ENCODE peak calls at places on chromosomes 5 and 9, in five cellular contexts. B is PC-3, J is mammary epithelial cell, V is GM23248, K is endodermal cell. P is an unnamed sample.

GRCh38 chr5:56282951-56283350 is 49.8 kb upstream of the ANKRD55 start:
- DNase-seq in B (no peak), V (no peak), J (no peak), K (no peak), P (no peak)

GRCh38 chr5:37771731-37772130 is 68.1 kb downstream of the GDNF start:
- DNase-seq in J (peak; percentile 94), V (peak; percentile 96), B (peak; percentile 94), K (no peak), P (no peak)

GRCh38 chr5:135833961-135834638 is 363 bp upstream of the SLC25A48 start:
- DNase-seq in J (no peak), B (peak; percentile 23), K (no peak), V (no peak), P (no peak)

GRCh38 chr5:161314033-161314432 is 232.5 kb downstream of the GABRB2 start:
- DNase-seq in V (no peak), B (no peak), J (no peak), K (no peak), P (no peak)

GRCh38 chr5:80579050-80579449 is 9.0 kb upstream of the ANKRD34B start:
- DNase-seq in V (no peak), B (no peak), J (no peak), K (no peak), P (no peak)

GRCh38 chr5:6161257-6161656 is 217.1 kb downstream of the MED10 start:
- DNase-seq in J (no peak), B (peak; percentile 36), V (no peak), K (no peak), P (no peak)

GRCh38 chr9:36034911-36035490 is 1.7 kb upstream of the RECK start:
- DNase-seq in V (peak; percentile 61), B (no peak), K (no peak), J (no peak), P (no peak)

GRCh38 chr5:122704247-122705036 is 70.4 kb upstream of the SNX2 start:
- DNase-seq in V (peak; percentile 82), K (no peak), J (peak; percentile 35), B (peak; percentile 70), P (no peak)

GRCh38 chr9:115213777-115214428 is 95.9 kb upstream of the TNC start:
- DNase-seq in B (peak; percentile 43), J (peak; percentile 98), V (peak; percentile 92), K (no peak), P (no peak)

GRCh38 chr9:118644066-118644465 is 725.2 kb downstream of the BRINP1 start:
- DNase-seq in B (no peak), V (no peak), J (no peak), K (no peak), P (no peak)

GRCh38 chr5:84393969-84394368 is 9.3 kb upstream of the EDIL3 start:
- DNase-seq in V (peak; percentile 88), B (peak; percentile 89), J (peak; percentile 86), K (no peak), P (peak; percentile 73)

GRCh38 chr9:2984481-2984880 is 140.6 kb upstream of the PUM3 start:
- DNase-seq in B (no peak), V (no peak), J (no peak), K (no peak), P (no peak)

GRCh38 chr5:137218896-137219295 is 280.2 kb downstream of the SPOCK1 start:
- DNase-seq in V (no peak), K (no peak), B (peak; percentile 71), J (peak; percentile 48), P (no peak)

GRCh38 chr9:127185931-127186781 is 63.7 kb upstream of the ANGPTL2 start:
- DNase-seq in K (no peak), B (no peak), V (peak; percentile 97), J (no peak), P (peak; percentile 95)

GRCh38 chr5:138542120-138542955 is 698 bp downstream of the ETF1 start:
- DNase-seq in B (no peak), K (peak; percentile 59), J (no peak), V (peak; percentile 44), P (no peak)

GRCh38 chr5:134289509-134290113 is 63.7 kb upstream of the PPP2CA start:
- DNase-seq in K (peak; percentile 82), J (peak; percentile 52), B (peak; percentile 75), V (peak; percentile 85), P (no peak)

GRCh38 chr9:128689820-128690683 is 1.0 kb downstream of the SET start:
- DNase-seq in J (peak; percentile 45), V (peak; percentile 74), K (peak; percentile 82), B (no peak), P (peak; percentile 77)

GRCh38 chr9:16206560-16206959 is 653.7 kb downstream of the CCDC171 start:
- DNase-seq in B (no peak), J (no peak), V (no peak), K (no peak), P (no peak)

GRCh38 chr5:151052834-151053233 is 28.0 kb downstream of the TNIP1 start:
- DNase-seq in J (no peak), K (no peak), B (no peak), V (no peak), P (peak; percentile 29)

GRCh38 chr5:151056367-151057306 is 24.2 kb downstream of the TNIP1 start:
- DNase-seq in V (no peak), K (no peak), B (no peak), J (no peak), P (no peak)

GRCh38 chr5:151055336-151055735 is 25.5 kb downstream of the TNIP1 start:
- DNase-seq in V (no peak), B (no peak), J (no peak), K (no peak), P (no peak)

GRCh38 chr5:151053796-151054490 is 26.9 kb downstream of the TNIP1 start:
- DNase-seq in K (no peak), V (peak; percentile 36), B (no peak), J (no peak), P (no peak)

GRCh38 chr5:151054713-151055112 is 26.1 kb downstream of the TNIP1 start:
- DNase-seq in J (no peak), B (peak; percentile 18), K (no peak), V (no peak), P (no peak)
- H3K27ac ChIP-seq in J (no peak overlapping the region), B (no peak overlapping the region), K (no peak overlapping the region), V (no peak overlapping the region), P (no peak overlapping the region)

GRCh38 chr9:22005700-22006605 is 3.2 kb downstream of the CDKN2B start:
- DNase-seq in B (no peak), J (peak; percentile 30), K (peak; percentile 72), V (no peak), P (no peak)

GRCh38 chr9:22009563-22009867 is 410 bp upstream of the CDKN2B start:
- DNase-seq in J (no peak), V (no peak), K (no peak), B (no peak), P (no peak)

GRCh38 chr9:22005083-22005699 is 3.9 kb downstream of the CDKN2B start:
- DNase-seq in J (peak; percentile 36), B (no peak), V (no peak), K (peak; percentile 79), P (no peak)

GRCh38 chr9:22010881-22011625 is 1.9 kb upstream of the CDKN2B start:
- DNase-seq in K (peak; percentile 89), J (no peak), V (peak; percentile 56), B (no peak), P (no peak)

GRCh38 chr9:22008662-22009562 is at the start of gene CDKN2B:
- DNase-seq in J (peak; percentile 97), B (peak; percentile 95), K (peak; percentile 98), V (peak; percentile 98), P (peak; percentile 98)
- H3K9ac ChIP-seq in J (peak within 1 kb of the TSS; percentile 95), B (peak within 1 kb of the TSS; percentile 96), K (peak within 1 kb of the TSS; percentile 76), V (peak within 1 kb of the TSS; percentile 90), P (peak within 1 kb of the TSS; percentile 5)

DNA sequence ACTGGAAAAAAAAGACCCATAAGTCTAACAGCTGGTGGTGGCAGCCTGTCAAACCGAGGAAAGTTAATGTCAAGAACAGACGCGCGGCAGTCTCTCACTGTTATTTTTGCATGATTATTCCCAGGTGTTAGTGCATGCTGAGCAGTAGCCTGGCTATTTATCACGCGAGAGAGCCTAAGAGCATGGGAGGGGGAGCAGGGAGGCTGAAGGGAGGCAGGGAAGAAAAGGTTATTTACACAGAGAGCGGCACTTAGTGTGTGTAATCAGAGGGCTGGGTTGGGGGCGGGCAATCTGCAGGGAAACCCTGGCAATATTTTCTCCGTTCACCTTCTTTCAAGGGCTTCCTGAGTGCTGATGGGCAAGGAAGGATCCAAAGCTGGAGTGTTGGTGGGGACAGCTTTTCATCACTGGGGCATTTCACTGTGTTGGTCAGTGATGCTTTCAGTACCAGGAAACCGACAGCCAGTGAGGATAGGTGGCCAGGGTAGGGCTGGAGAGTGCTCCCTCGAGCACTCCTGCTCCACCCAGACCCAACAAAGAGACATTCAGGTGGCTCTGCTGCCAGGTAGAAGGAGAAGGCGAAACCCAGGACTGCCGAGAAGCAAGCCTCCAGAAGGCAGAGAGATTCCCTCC is 39.6 kb downstream of the ZNF608 start:
- DNase-seq in K (peak; percentile 78), B (no peak), J (no peak), V (peak; percentile 23), P (no peak)
- H3K27ac ChIP-seq in K (peak overlapping the region; percentile 12), B (no peak overlapping the region), J (no peak overlapping the region), V (no peak overlapping the region), P (no peak overlapping the region)

DNA sequence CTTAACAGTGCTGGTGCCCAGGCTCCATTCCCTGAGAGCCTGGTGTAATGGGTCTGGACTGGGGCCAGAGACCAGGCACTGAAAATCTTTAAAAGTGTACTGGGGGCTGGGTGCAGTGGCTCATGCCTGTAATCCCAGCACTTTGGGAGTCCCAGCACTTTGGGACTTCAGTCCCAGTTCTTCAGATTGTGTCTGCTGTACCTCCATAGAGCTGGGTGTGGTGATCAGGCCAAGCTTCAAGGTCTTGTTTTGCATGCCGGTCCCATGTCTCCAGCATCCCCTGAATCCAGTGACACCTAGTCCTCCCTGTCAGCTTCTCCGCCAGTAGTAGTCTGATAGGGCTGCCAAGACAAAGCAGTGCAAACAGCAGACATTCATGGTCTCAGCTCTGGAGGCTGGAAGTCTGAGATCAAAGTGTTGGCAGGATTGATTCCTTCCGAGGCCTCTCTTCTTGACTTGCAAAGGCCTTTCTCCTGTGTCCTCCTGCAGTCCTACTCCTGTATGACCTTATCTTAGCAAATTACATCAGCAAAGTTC is 108.2 kb downstream of the SYK start:
- DNase-seq in K (peak; percentile 28), B (no peak), J (no peak), V (no peak), P (no peak)
- H3K9ac ChIP-seq in K (no peak overlapping the region), B (no peak overlapping the region), J (no peak overlapping the region), V (no peak overlapping the region), P (no peak overlapping the region)

DNA sequence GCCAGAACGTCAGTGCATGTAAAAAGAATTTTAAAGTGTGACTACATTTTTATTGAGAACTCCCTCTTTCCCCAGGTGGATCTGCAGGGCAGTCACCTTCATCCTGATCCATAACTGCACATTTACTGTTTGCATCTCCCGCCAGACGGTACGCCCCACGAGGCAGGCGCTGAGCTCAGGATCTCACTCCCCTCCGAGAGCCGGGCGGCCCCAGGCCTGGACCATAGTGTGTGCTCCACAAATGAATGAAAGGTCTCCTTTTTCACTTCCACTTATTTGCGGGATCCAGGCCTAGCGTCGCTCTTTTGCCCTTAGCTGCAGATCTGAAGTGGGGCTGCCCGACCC is 378 bp downstream of the DROSHA start:
- DNase-seq in K (no peak), J (peak; percentile 23), B (peak; percentile 21), V (peak; percentile 71), P (peak; percentile 71)
- H3K27ac ChIP-seq in K (peak overlapping the region; percentile 21), J (peak overlapping the region; percentile 75), B (peak overlapping the region; percentile 11), V (peak overlapping the region; percentile 18), P (no peak overlapping the region)